ENCODE peak calls at places on chromosomes 13 and 19, in six cellular contexts. C is fibroblast of lung, X is AG10803, F is fibroblast of the aortic adventitia, L is astrocyte, B is HFFc6. N is an unnamed sample.
A peak's percentile ranks its signal among the peaks of the same experiment; 100 is the strongest.

GRCh38 chr19:9645466-9645865 is 24.4 kb upstream of the ZNF561 start:
- DNase-seq in C (no peak), X (no peak), F (no peak), L (no peak), B (no peak), N (no peak)

GRCh38 chr13:94112227-94112626 is 367.3 kb downstream of the DCT start:
- DNase-seq in C (peak; percentile 98), X (peak; percentile 96), F (peak; percentile 97), L (peak; percentile 98), B (peak; percentile 89), N (no peak)

GRCh38 chr19:36245210-36246005 is 30.5 kb downstream of the ZNF146 start:
- DNase-seq in C (no peak), X (no peak), F (no peak), L (no peak), B (no peak), N (no peak)

GRCh38 chr19:5903054-5903501 is 512 bp downstream of the NDUFA11 start:
- DNase-seq in C (peak; percentile 59), X (peak; percentile 60), F (peak; percentile 58), L (peak; percentile 46), B (peak; percentile 32), N (peak; percentile 62)

GRCh38 chr19:7272856-7273578 is 21.2 kb downstream of the INSR start:
- DNase-seq in C (no peak), X (peak; percentile 79), F (peak; percentile 38), L (no peak), B (no peak), N (no peak)

GRCh38 chr19:33641956-33642498 is 20.3 kb downstream of the CHST8 start:
- DNase-seq in C (no peak), X (no peak), F (no peak), L (no peak), B (no peak), N (no peak)

GRCh38 chr19:6362351-6362801 is 1.0 kb downstream of the CLPP start:
- DNase-seq in C (no peak), X (no peak), F (no peak), L (no peak), B (no peak), N (peak; percentile 64)

GRCh38 chr13:44402902-44403719 is 29.5 kb downstream of the SERP2 start:
- DNase-seq in C (no peak), X (no peak), F (no peak), L (no peak), B (no peak), N (no peak)

GRCh38 chr13:20654156-20654555 is 49.3 kb upstream of the IL17D start:
- DNase-seq in C (peak; percentile 38), X (no peak), F (peak; percentile 13), L (peak; percentile 22), B (peak; percentile 9), N (no peak)

GRCh38 chr13:28761586-28761985 is 42.8 kb upstream of the SLC46A3 start:
- DNase-seq in C (peak; percentile 13), X (peak; percentile 48), F (no peak), L (no peak), B (peak; percentile 25), N (no peak)

GRCh38 chr13:67229438-67230242 is 496 bp downstream of the PCDH9 start:
- DNase-seq in C (peak; percentile 28), X (no peak), F (no peak), L (peak; percentile 13), B (no peak), N (peak; percentile 4)

GRCh38 chr19:45251452-45252354 is 632 bp downstream of the MARK4 start:
- DNase-seq in C (no peak), X (peak; percentile 21), F (peak; percentile 11), L (no peak), B (no peak), N (peak; percentile 31)

GRCh38 chr19:55353803-55354697 is 469 bp downstream of the COX6B2 start:
- DNase-seq in C (peak; percentile 53), X (no peak), F (peak; percentile 39), L (no peak), B (no peak), N (peak; percentile 76)

GRCh38 chr13:86282450-86282849 is 483.2 kb upstream of the SLITRK6 start:
- DNase-seq in C (peak; percentile 58), X (no peak), F (no peak), L (peak; percentile 55), B (no peak), N (no peak)

GRCh38 chr19:7742991-7743390 is 4.3 kb downstream of the CD209 start:
- DNase-seq in C (no peak), X (no peak), F (no peak), L (no peak), B (no peak), N (no peak)

GRCh38 chr13:99661791-99662190 is 160.5 kb downstream of the TM9SF2 start:
- DNase-seq in C (no peak), X (no peak), F (no peak), L (no peak), B (no peak), N (no peak)

GRCh38 chr19:42344336-42344893 is 19.0 kb downstream of the MEGF8 start:
- DNase-seq in C (no peak), X (no peak), F (no peak), L (no peak), B (no peak), N (no peak)

GRCh38 chr19:42348211-42348610 is 22.8 kb downstream of the MEGF8 start:
- DNase-seq in C (no peak), X (no peak), F (no peak), L (no peak), B (no peak), N (no peak)

GRCh38 chr19:42345191-42345812 is 19.9 kb downstream of the MEGF8 start:
- DNase-seq in C (no peak), X (peak; percentile 70), F (peak; percentile 70), L (no peak), B (no peak), N (no peak)

GRCh38 chr19:42343344-42344110 is 18.1 kb downstream of the MEGF8 start:
- DNase-seq in C (no peak), X (no peak), F (no peak), L (no peak), B (no peak), N (peak; percentile 33)
- TF ChIP-seq CTCF in C (peak; percentile 7), X (no peak), F (no peak), L (no peak), B (peak; percentile 60), N (no peak)

GRCh38 chr13:48749699-48750473 is 96.2 kb downstream of the CYSLTR2 start:
- DNase-seq in C (peak; percentile 97), X (peak; percentile 91), F (peak; percentile 93), L (peak; percentile 96), B (peak; percentile 96), N (peak; percentile 93)
- TF ChIP-seq CTCF in C (peak; percentile 61), X (peak; percentile 72), F (peak; percentile 59), L (peak; percentile 59), B (peak; percentile 82), N (no peak)

GRCh38 chr13:113730831-113731191 is 28.2 kb upstream of the TMEM255B start:
- DNase-seq in C (no peak), X (no peak), F (no peak), L (no peak), B (no peak), N (no peak)
- TF ChIP-seq CTCF in C (no peak), X (no peak), F (no peak), L (no peak), B (peak; percentile 24), N (peak; percentile 22)

GRCh38 chr13:38582133-38582532 is 104.7 kb upstream of the FREM2 start:
- DNase-seq in C (peak; percentile 38), X (peak; percentile 31), F (peak; percentile 33), L (peak; percentile 25), B (peak; percentile 39), N (peak; percentile 12)
- TF ChIP-seq CTCF in C (peak; percentile 35), X (peak; percentile 41), F (peak; percentile 24), L (peak; percentile 56), B (peak; percentile 72), N (peak; percentile 40)

GRCh38 chr19:38718747-38719543 is 25.3 kb downstream of the CAPN12 start:
- DNase-seq in C (peak; percentile 76), X (peak; percentile 76), F (peak; percentile 40), L (peak; percentile 63), B (peak; percentile 32), N (no peak)
- TF ChIP-seq CTCF in C (peak; percentile 47), X (peak; percentile 49), F (peak; percentile 39), L (peak; percentile 16), B (peak; percentile 55), N (no peak)

DNA sequence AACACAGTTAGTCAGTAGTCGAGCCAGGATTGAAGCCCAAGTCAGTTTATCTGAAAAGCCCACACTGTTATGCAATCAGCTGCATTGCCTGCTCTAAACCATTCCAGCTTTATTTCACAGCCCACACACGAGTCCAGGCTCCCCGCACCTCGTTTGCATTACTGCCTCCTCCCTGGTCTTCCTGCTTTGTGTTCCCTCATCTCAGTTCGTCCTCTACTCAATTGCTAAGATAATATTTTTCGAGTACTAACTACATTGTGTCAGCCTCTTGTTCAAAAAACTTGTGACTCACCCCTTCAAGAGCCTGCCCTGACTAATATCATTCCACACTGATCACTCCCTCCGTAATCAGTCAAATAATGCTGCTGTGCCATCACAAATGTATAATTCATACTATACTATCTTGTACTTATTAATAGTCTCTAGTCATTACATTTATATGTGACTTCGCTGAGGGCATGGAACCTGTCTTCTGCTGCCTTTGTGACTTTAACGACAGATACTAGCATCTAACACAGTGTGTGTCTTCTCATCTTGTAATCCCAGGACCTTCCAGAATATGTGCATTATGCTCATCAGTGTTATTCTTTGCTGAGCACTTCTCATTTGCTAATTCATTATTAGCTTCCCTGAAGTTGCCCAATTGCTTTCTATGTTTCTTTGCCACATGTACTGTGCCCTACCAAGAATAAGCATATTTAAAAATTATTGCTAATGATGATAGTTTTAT is 26.2 kb upstream of the WDFY2 start:
- DNase-seq in C (peak; percentile 91), X (peak; percentile 74), F (peak; percentile 84), L (peak; percentile 89), B (peak; percentile 88), N (no peak)
- TF ChIP-seq CTCF in C (no peak), X (no peak), F (no peak), L (no peak), B (no peak), N (no peak)

DNA sequence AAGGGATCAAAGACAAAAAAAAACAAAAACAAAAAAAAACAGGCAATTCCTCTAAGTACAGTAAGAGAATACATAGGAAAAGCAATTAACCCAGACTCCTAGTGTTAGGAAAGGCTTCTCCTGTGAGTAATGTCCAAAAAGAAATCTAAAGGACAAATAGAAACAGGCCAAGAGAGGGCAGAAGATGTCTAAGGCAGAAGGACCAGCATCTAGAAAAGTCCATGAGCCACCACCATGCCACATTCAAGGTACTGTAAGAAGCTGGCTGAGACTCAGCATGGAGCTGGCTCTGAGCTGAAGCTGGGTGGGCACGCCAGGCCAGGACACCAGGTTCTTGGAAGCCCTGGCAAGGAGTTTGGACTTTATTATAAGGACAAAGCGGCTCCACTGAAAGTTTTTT is 118.1 kb upstream of the FRY start:
- DNase-seq in C (no peak), X (peak; percentile 76), F (no peak), L (no peak), B (peak; percentile 39), N (no peak)
- TF ChIP-seq CTCF in C (no peak), X (peak; percentile 54), F (no peak), L (no peak), B (peak; percentile 31), N (no peak)

N was measured in activated CD8-positive, alpha-beta T cell treated with anti-CD3 and anti-CD28 coated beads for 36 hours.